ENCODE peak calls at places on chromosome 13, in nine cellular contexts. B is IMR-90; U is lung; R is endothelial cell; L is dorsolateral prefrontal cortex; Y is fibroblast of the aortic adventitia; V is CD4-positive, alpha-beta T cell; P is fibroblast of mammary gland; Z is omental fat pad. A is an unnamed sample.

GRCh38 chr13:45454204-45454603 is 10.5 kb upstream of the COG3 start:
- DNase-seq in B (no peak), U (no peak), R (no peak), L (no peak), Y (no peak), V (no peak), P (no peak), Z (no peak), A (no peak)

GRCh38 chr13:105960326-105960725 is 575.1 kb downstream of the EFNB2 start:
- DNase-seq in B (no peak), U (no peak), R (no peak), L (no peak), Y (no peak), V (no peak), P (no peak), Z (no peak), A (no peak)

GRCh38 chr13:56864451-56864850 is 276.3 kb upstream of the PRR20A start:
- DNase-seq in B (no peak), U (no peak), R (no peak), L (no peak), Y (no peak), V (no peak), P (no peak), Z (no peak), A (no peak)

GRCh38 chr13:76886292-76887061 is at the start of gene KCTD12:
- DNase-seq in B (peak), U (peak), R (peak), L (peak), Y (peak), V (peak), P (peak), Z (peak), A (peak)

GRCh38 chr13:62294210-62294609 is 878.6 kb upstream of the PCDH20 start:
- DNase-seq in B (peak), U (no peak), R (no peak), L (no peak), Y (no peak), V (no peak), P (peak), Z (no peak), A (no peak)

GRCh38 chr13:27446986-27447583 is 3.3 kb downstream of the MTIF3 start:
- DNase-seq in B (no peak), U (no peak), R (no peak), L (no peak), Y (no peak), V (peak), P (no peak), Z (no peak), A (peak)

GRCh38 chr13:95154441-95154886 is 146.8 kb downstream of the ABCC4 start:
- DNase-seq in B (no peak), U (no peak), R (no peak), L (no peak), Y (peak), V (no peak), P (peak), Z (no peak), A (no peak)

GRCh38 chr13:98556968-98557591 is 19.8 kb downstream of the STK24 start:
- DNase-seq in B (peak), U (no peak), R (no peak), L (no peak), Y (no peak), V (peak), P (no peak), Z (no peak), A (no peak)

GRCh38 chr13:55302568-55302967 is 1838.2 kb upstream of the PRR20A start:
- DNase-seq in B (no peak), U (no peak), R (no peak), L (no peak), Y (no peak), V (no peak), P (no peak), Z (no peak), A (no peak)

GRCh38 chr13:77863037-77863630 is 55.5 kb downstream of the EDNRB start:
- DNase-seq in B (no peak), U (no peak), R (no peak), L (no peak), Y (no peak), V (no peak), P (no peak), Z (no peak), A (no peak)

GRCh38 chr13:34577051-34577450 is 365.0 kb upstream of the NBEA start:
- DNase-seq in B (no peak), U (no peak), R (no peak), L (no peak), Y (no peak), V (no peak), P (no peak), Z (no peak), A (no peak)

GRCh38 chr13:95540848-95541247 is 11.7 kb upstream of the CLDN10 start:
- DNase-seq in B (no peak), U (no peak), R (no peak), L (peak), Y (no peak), V (no peak), P (no peak), Z (no peak), A (no peak)

GRCh38 chr13:32415019-32415418 is 12.9 kb downstream of the N4BP2L1 start:
- DNase-seq in B (no peak), U (no peak), R (peak), L (no peak), Y (peak), V (no peak), P (peak), Z (no peak), A (no peak)

GRCh38 chr13:113139580-113139979 is 17.0 kb downstream of the F10 start:
- DNase-seq in B (no peak), U (no peak), R (no peak), L (no peak), Y (no peak), V (no peak), P (no peak), Z (no peak), A (no peak)

GRCh38 chr13:44300895-44301638 is 72.6 kb upstream of the SERP2 start:
- DNase-seq in B (peak), U (peak), R (no peak), L (no peak), Y (peak), V (no peak), P (peak), Z (no peak), A (peak)

GRCh38 chr13:40389081-40389641 is 277.3 kb downstream of the FOXO1 start:
- DNase-seq in B (no peak), U (no peak), R (no peak), L (peak), Y (no peak), V (peak), P (no peak), Z (no peak), A (no peak)

GRCh38 chr13:40398060-40398459 is 268.4 kb downstream of the FOXO1 start:
- DNase-seq in B (no peak), U (no peak), R (no peak), L (no peak), Y (no peak), V (no peak), P (no peak), Z (no peak), A (no peak)

GRCh38 chr13:40390290-40391008 is 276.0 kb downstream of the FOXO1 start:
- DNase-seq in B (no peak), U (no peak), R (no peak), L (no peak), Y (no peak), V (no peak), P (no peak), Z (no peak), A (no peak)

GRCh38 chr13:40391788-40392187 is 274.7 kb downstream of the FOXO1 start:
- DNase-seq in B (no peak), U (peak), R (no peak), L (no peak), Y (no peak), V (no peak), P (no peak), Z (no peak), A (no peak)

GRCh38 chr13:40394304-40394983 is 272.0 kb downstream of the FOXO1 start:
- DNase-seq in B (no peak), U (no peak), R (no peak), L (no peak), Y (peak), V (no peak), P (peak), Z (no peak), A (no peak)
- TF ChIP-seq CTCF in B (no peak), U (no peak), R (no peak), L (no peak), Y (no peak), V (no peak), P (no peak), Z (no peak), A (no peak)

GRCh38 chr13:108667205-108667604 is 37.8 kb downstream of the MYO16 start:
- DNase-seq in B (no peak), U (no peak), R (no peak), L (no peak), Y (no peak), V (no peak), P (no peak), Z (no peak), A (no peak)
- TF ChIP-seq CTCF in B (no peak), U (no peak), R (no peak), L (no peak), Y (no peak), V (no peak), P (no peak), Z (no peak), A (no peak)

GRCh38 chr13:38046049-38046376 is 176.4 kb upstream of the TRPC4 start:
- DNase-seq in B (no peak), U (no peak), R (no peak), L (no peak), Y (no peak), V (no peak), P (no peak), Z (no peak), A (no peak)

GRCh38 chr13:38044067-38044466 is 174.5 kb upstream of the TRPC4 start:
- DNase-seq in B (no peak), U (no peak), R (no peak), L (no peak), Y (no peak), V (no peak), P (no peak), Z (no peak), A (no peak)

GRCh38 chr13:38042771-38043170 is 173.2 kb upstream of the TRPC4 start:
- DNase-seq in B (peak), U (no peak), R (no peak), L (no peak), Y (peak), V (no peak), P (peak), Z (no peak), A (no peak)

GRCh38 chr13:38045278-38046048 is 175.9 kb upstream of the TRPC4 start:
- DNase-seq in B (peak), U (no peak), R (peak), L (no peak), Y (peak), V (no peak), P (peak), Z (no peak), A (no peak)
- TF ChIP-seq CTCF in B (peak), U (no peak), R (peak), L (no peak), Y (peak), V (no peak), P (peak), Z (no peak), A (peak)

DNA sequence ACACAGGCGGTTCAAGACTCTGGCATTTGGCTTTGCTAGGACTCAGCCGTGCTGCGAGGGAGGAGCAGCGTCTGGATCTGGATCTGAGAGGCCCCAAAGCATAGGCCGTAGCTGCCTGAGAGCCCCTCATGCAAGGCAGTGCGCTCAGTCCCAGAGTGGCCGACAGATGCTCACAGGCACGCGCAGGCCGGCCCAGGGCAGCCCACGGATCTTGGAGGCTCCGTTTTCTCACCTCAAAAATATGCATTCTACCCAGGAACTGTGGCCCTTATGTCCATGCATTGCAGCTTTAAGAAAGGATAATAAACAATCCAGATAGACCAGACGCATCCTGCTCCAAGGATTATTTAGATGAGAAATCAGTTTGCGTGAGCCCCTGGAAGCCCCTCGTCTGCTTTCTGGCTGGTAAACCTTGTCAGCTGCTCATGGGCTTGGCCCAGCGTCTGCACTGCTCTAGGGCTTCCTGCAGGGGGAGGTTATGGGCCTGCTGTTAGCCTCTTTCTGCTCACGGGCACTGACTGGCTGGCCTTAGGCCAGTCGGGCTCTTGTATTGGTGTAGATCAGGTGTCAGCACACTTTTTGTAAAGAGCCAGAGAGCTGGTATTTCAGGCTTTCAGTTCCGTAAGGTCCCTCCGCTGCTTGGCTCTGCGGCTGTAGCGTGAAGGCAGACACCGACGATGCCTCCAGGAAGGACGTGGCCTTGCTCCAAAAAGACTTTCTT is 24.2 kb downstream of the TEX29 start:
- DNase-seq in B (peak), U (peak), R (peak), L (no peak), Y (peak), V (no peak), P (peak), Z (no peak), A (no peak)
- TF ChIP-seq CTCF in B (peak), U (no peak), R (peak), L (no peak), Y (peak), V (no peak), P (peak), Z (no peak), A (no peak)

GRCh38 chr13:48072787-48073186 is 22.1 kb downstream of the MED4 start:
- DNase-seq in B (no peak), U (no peak), R (no peak), L (no peak), Y (no peak), V (no peak), P (no peak), Z (no peak), A (no peak)

GRCh38 chr13:48072304-48072703 is 22.6 kb downstream of the MED4 start:
- DNase-seq in B (no peak), U (no peak), R (no peak), L (no peak), Y (no peak), V (no peak), P (peak), Z (no peak), A (no peak)

GRCh38 chr13:48081739-48082138 is 13.2 kb downstream of the MED4 start:
- DNase-seq in B (no peak), U (no peak), R (no peak), L (no peak), Y (no peak), V (no peak), P (no peak), Z (no peak), A (no peak)

GRCh38 chr13:48074006-48074405 is 20.9 kb downstream of the MED4 start:
- DNase-seq in B (no peak), U (no peak), R (no peak), L (no peak), Y (no peak), V (no peak), P (no peak), Z (no peak), A (no peak)

DNA sequence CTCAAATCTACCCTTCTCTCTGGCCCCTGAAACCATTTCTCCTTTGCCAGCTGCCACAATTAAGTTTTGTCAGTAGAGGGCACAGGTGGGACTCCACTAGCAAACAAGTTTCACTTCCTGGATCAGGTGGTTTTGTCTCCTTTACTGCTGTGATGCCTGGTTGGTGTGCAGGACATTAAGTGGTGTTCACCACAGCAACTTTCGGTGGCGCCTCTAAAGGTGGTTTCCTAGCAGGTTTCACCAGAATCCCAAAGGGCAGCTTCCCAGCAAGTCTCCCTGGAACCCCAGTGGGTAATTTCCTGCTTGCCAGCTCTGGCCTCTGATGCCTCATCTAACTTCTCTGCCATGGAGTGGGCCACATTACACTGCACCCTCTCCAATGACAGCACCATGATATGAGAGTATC is 16.6 kb downstream of the MED4 start:
- DNase-seq in B (no peak), U (no peak), R (no peak), L (no peak), Y (no peak), V (no peak), P (no peak), Z (no peak), A (peak)
- TF ChIP-seq CTCF in B (no peak), U (no peak), R (no peak), L (no peak), Y (peak), V (no peak), P (peak), Z (no peak), A (peak)

A was measured in GM10248.